ENCODE peak calls at places on chromosomes 2 and 18, in five cellular contexts. K, X, F, J and Q are unnamed samples.

GRCh38 chr2:238061310-238062202 is 755 bp downstream of the SCLY start:
- DNase-seq in J (peak), F (peak), K (peak), X (no peak), Q (peak)

GRCh38 chr2:182018218-182018617 is 32.6 kb downstream of the PPP1R1C start:
- DNase-seq in X (no peak), F (no peak), K (peak), J (no peak), Q (no peak)

GRCh38 chr2:128467321-128467901 is 148.7 kb upstream of the HS6ST1 start:
- DNase-seq in J (no peak), F (no peak), X (no peak), K (no peak), Q (no peak)

GRCh38 chr18:44552706-44553105 is 128.0 kb upstream of the SETBP1 start:
- DNase-seq in K (no peak), F (no peak), X (no peak), J (no peak), Q (no peak)

GRCh38 chr2:109279243-109279860 is 150.3 kb downstream of the SH3RF3 start:
- DNase-seq in K (peak), J (peak), X (no peak), F (no peak), Q (no peak)

GRCh38 chr2:807300-807699 is 130.1 kb upstream of the TMEM18 start:
- DNase-seq in F (no peak), J (peak), K (no peak), X (no peak), Q (no peak)

GRCh38 chr2:113124984-113125855 is 2.2 kb upstream of the IL1RN start:
- DNase-seq in X (no peak), F (no peak), K (no peak), J (no peak), Q (no peak)

GRCh38 chr18:79496978-79497637 is 101.4 kb downstream of the NFATC1 start:
- DNase-seq in X (no peak), F (no peak), J (peak), K (peak), Q (no peak)

GRCh38 chr2:218711550-218711929 is 905 bp downstream of the TTLL4 start:
- DNase-seq in X (no peak), J (no peak), F (no peak), K (peak), Q (peak)

GRCh38 chr2:97932975-97933662 is 62.6 kb downstream of the TMEM131 start:
- DNase-seq in J (no peak), F (no peak), K (no peak), X (no peak), Q (no peak)

GRCh38 chr2:172434821-172435607 is 7.6 kb downstream of the ITGA6 start:
- DNase-seq in F (no peak), K (peak), J (no peak), X (no peak), Q (no peak)

GRCh38 chr2:56476509-56477071 is 292.8 kb downstream of the CCDC85A start:
- DNase-seq in X (no peak), J (no peak), F (no peak), K (no peak), Q (no peak)

GRCh38 chr2:47011264-47011663 is 95.7 kb upstream of the MCFD2 start:
- DNase-seq in J (no peak), F (no peak), K (no peak), X (no peak), Q (no peak)

GRCh38 chr18:13303761-13304364 is 85.3 kb downstream of the LDLRAD4 start:
- DNase-seq in J (no peak), X (no peak), K (no peak), F (no peak), Q (no peak)

GRCh38 chr2:157572725-157573124 is 55.9 kb downstream of the ACVR1C start:
- DNase-seq in K (no peak), J (peak), X (no peak), F (peak), Q (peak)

GRCh38 chr2:27316655-27317412 is 6.1 kb downstream of the MPV17 start:
- DNase-seq in K (no peak), F (no peak), X (no peak), J (no peak), Q (no peak)

GRCh38 chr18:10791141-10791808 is 265.4 kb downstream of the NAPG start:
- DNase-seq in F (no peak), K (peak), X (no peak), J (no peak), Q (no peak)

GRCh38 chr2:1743396-1744150 is 742 bp downstream of the PXDN start:
- DNase-seq in K (peak), J (no peak), F (no peak), X (no peak), Q (peak)

GRCh38 chr2:52629944-52630343 is 1137.7 kb upstream of the CHAC2 start:
- DNase-seq in K (no peak), F (no peak), J (no peak), X (no peak), Q (no peak)

GRCh38 chr2:112579280-112579679 is 5.1 kb upstream of the CHCHD5 start:
- DNase-seq in J (no peak), X (no peak), F (no peak), K (peak), Q (no peak)

GRCh38 chr2:22375094-22375493 is 1009.9 kb upstream of the KLHL29 start:
- DNase-seq in K (no peak), J (no peak), F (no peak), X (no peak), Q (no peak)

GRCh38 chr2:225270861-225271260 is 128.6 kb upstream of the NYAP2 start:
- DNase-seq in X (peak), J (peak), F (peak), K (peak), Q (peak)

GRCh38 chr2:86476092-86476491 is 34.9 kb downstream of the KDM3A start:
- DNase-seq in X (no peak), J (no peak), F (no peak), K (peak), Q (no peak)

GRCh38 chr2:239109041-239109915 is 261.4 kb downstream of the TWIST2 start:
- DNase-seq in F (no peak), K (peak), X (no peak), J (no peak), Q (no peak)

DNA sequence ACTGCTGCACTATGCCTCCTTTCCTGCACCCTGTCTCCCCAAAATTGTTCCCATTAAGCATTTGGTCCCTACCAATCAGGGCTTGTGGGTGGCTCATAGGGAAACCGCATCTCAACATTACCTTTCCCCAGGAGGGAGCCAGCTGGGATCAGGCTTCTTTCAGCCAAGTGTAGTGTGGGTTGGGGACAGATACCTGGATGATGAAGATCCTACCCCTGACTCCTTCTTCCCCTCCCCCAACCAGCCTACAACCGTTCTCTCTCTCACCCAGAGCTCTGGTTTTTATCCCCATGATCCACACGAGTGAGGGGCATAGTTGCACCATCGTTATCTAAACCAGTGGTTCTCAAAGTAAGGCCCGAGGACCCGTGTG is 40.0 kb downstream of the ACOXL start:
- DNase-seq in K (no peak), J (no peak), X (no peak), F (no peak), Q (no peak)
- TF ChIP-seq RFX5 in K (no peak), J (no peak), X (no peak), F (no peak), Q (no peak)

DNA sequence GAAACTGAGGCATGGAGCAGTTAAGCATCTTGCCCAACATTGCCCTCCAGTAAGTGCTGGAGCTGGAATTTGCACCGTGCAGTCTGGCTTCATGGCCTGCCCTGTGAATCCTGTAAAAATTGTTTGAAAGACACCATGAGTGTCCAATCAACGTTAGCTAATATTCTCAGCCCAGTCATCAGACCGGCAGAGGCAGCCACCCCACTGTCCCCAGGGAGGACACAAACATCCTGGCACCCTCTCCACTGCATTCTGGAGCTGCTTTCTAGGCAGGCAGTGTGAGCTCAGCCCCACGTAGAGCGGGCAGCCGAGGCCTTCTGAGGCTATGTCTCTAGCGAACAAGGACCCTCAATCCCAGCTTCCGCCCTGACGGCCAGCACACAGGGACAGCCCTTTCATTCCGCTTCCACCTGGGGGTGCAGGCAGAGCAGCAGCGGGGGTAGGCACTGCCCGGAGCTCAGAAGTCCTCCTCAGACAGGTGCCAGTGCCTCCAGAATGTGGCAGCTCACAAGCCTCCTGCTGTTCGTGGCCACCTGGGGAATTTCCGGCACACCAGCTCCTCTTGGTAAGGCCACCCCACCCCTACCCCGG is 1.3 kb downstream of the PROC start:
- DNase-seq in F (no peak), X (no peak), K (no peak), J (no peak), Q (no peak)
- TF ChIP-seq SMC3 in F (no peak), X (no peak), K (no peak), J (no peak), Q (no peak)

GRCh38 chr2:138319616-138320015 is 182.0 kb upstream of the SPOPL start:
- DNase-seq in J (no peak), F (no peak), X (no peak), K (no peak), Q (no peak)

GRCh38 chr2:138323382-138324067 is 178.0 kb upstream of the SPOPL start:
- DNase-seq in X (no peak), K (no peak), F (no peak), J (no peak), Q (no peak)

GRCh38 chr2:138321458-138321857 is 180.1 kb upstream of the SPOPL start:
- DNase-seq in K (no peak), J (no peak), F (no peak), X (no peak), Q (no peak)

GRCh38 chr2:138327967-138328366 is 173.6 kb upstream of the SPOPL start:
- DNase-seq in K (no peak), J (no peak), F (no peak), X (no peak), Q (no peak)

DNA sequence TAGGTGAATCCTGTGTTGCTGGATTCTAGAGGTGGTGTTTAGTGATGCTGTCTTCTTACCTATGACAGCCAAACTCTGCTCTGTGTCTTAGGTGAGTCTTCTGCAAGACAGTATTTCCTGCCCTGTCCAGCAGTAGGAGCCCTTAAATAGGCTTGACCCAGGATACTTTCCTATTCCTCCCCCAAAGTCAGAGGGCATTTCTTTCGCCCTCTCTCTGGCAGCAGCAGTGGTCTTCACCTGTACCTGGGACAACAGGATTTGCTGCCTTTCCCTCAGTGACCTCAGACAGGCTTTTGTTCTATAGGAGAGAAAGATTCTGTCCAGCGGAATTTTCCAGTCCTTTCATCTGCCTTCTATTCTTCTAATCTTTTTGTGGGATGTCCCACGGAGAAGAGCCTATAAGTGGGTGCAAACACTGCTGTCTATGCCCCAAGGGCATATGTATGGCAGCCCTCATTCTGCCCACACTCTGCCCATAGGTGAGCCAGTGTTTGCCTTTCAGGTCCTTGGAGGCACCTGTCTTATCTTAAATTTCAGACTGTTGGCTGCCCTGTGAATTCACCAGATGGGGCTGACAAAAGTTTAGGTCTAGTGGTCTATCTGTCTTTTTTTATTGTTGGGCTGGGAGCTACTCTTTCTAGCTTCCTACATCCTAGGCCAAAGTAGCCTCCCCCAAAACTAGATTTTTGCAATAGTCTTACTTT is 177.3 kb upstream of the SPOPL start:
- DNase-seq in J (peak), F (no peak), X (no peak), K (no peak), Q (no peak)
- TF ChIP-seq RFX5 in J (no peak), F (no peak), X (no peak), K (no peak), Q (no peak)

DNA sequence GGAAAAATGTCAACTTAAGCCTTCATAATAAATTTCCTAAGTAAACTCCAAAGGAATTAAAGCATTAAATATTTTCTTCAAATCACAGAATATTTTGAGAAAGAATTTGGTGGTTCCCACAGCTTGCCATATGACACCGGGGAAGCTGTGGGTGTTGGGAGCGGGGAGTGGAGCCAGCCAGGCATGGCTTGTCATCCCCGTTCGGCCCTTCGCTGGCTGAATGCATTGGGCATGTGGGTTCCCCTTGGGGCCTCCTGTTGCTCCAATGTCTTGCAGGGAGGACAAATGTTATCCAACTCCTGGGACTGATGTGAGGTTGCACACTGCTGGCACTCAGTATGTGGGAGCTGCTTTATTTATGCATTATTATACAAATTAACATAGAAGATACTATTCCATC is 18.6 kb downstream of the NGEF start:
- DNase-seq in J (no peak), X (no peak), F (no peak), K (no peak), Q (no peak)
- TF ChIP-seq SMC3 in J (no peak), X (no peak), F (no peak), K (no peak), Q (no peak)

DNA sequence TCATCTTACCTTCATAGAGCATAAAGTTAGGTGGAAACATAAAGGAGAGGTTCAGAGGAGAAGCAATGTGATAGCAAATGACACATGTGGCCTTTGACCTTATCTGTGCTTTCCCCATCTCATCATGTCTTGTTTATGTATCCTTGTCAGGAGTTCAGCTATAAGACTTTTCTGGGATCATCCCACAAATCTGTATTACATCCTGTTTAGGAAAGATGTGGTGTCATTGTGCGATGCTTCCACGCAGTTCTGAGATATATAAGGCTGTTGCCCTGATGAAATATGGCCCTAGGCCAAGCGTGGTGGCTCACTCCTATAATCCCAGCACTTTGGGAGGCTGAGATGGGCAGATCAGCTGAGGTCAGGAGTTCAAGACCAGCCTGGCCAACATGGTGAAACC is 15.5 kb upstream of the MGAT5 start:
- DNase-seq in K (peak), X (no peak), F (no peak), J (no peak), Q (no peak)
- TF ChIP-seq RFX5 in K (no peak), X (no peak), F (no peak), J (no peak), Q (no peak)

DNA sequence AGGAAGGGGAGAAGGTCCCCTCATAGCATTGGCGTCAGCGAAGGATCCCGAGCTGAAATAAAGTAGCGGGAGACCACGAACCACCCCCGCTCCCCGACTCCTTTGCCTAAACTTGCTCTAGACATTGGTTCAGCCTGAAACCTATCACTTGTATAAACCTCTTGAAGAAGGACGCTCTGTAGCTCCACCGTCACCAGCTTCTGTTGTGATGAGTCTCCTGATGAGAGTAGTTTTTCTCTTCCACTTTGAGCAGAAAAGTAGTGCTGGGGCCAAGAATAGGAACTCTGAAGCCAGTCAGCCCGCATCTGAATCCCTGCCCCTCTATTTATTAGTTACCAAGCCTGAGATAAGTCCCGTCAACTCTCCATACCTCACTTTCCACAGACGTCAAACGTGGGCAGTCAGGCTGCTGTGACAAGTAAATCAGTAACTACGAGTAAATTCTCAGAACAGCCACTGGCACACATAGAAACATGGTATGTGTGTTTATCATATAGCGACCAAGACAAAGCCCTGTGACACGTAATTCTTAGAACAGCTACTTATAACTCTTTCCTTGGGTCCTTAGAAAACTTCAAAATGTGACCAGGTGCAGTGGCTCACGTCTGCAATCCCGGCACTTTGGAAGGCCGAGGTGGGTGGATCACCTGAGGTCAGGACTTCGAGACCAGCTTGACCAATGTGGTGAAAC is 61.7 kb downstream of the CD226 start:
- DNase-seq in K (no peak), J (no peak), X (peak), F (no peak), Q (no peak)
- TF ChIP-seq SMC3 in K (no peak), J (no peak), X (no peak), F (no peak), Q (no peak)

GRCh38 chr18:9741461-9741820 is 33.3 kb downstream of the RAB31 start:
- DNase-seq in J (no peak), X (no peak), K (no peak), F (no peak), Q (no peak)

GRCh38 chr18:9740076-9740475 is 32.0 kb downstream of the RAB31 start:
- DNase-seq in X (no peak), F (no peak), K (no peak), J (no peak), Q (no peak)

GRCh38 chr18:9741821-9742541 is 33.9 kb downstream of the RAB31 start:
- DNase-seq in X (no peak), K (no peak), F (no peak), J (peak), Q (no peak)

GRCh38 chr18:9742588-9743131 is 34.6 kb downstream of the RAB31 start:
- DNase-seq in X (no peak), K (peak), F (no peak), J (peak), Q (no peak)

GRCh38 chr18:9743200-9744016 is 35.3 kb downstream of the RAB31 start:
- DNase-seq in K (peak), X (no peak), F (peak), J (peak), Q (no peak)
- TF ChIP-seq RFX5 in K (no peak), X (no peak), F (no peak), J (no peak), Q (no peak)